ENCODE peak calls at places on chromosomes 6 and 20, in five cellular contexts. Q is colonic mucosa; F is AG08395; D is COR-L47; H is activated CD4-positive, alpha-beta T cell treated with anti-CD3 and anti-CD28 coated beads for 4 hours. U is an unnamed sample.

GRCh38 chr20:47126374-47126705 is 230.2 kb downstream of the ZMYND8 start:
- DNase-seq in Q (no peak), F (no peak), D (no peak), H (no peak), U (no peak)

GRCh38 chr20:2804921-2805681 is 4.7 kb upstream of the CPXM1 start:
- DNase-seq in Q (no peak), F (peak), D (no peak), H (no peak), U (no peak)

GRCh38 chr6:140480852-140481251 is 1106.4 kb upstream of the CITED2 start:
- DNase-seq in Q (no peak), F (peak), D (no peak), H (no peak), U (no peak)

GRCh38 chr20:25087186-25087929 is 5.4 kb upstream of the VSX1 start:
- DNase-seq in Q (no peak), F (no peak), D (peak), H (no peak), U (no peak)

GRCh38 chr6:145060687-145061086 is 674.6 kb downstream of the EPM2A start:
- DNase-seq in Q (no peak), F (no peak), D (no peak), H (no peak), U (no peak)

GRCh38 chr6:142523485-142523884 is 221.7 kb downstream of the ADGRG6 start:
- DNase-seq in Q (no peak), F (no peak), D (no peak), H (no peak), U (no peak)

GRCh38 chr20:15065794-15066193 is 728.4 kb upstream of the FLRT3 start:
- DNase-seq in Q (no peak), F (peak), D (no peak), H (no peak), U (no peak)

GRCh38 chr6:12608016-12608860 is 108.3 kb upstream of the PHACTR1 start:
- DNase-seq in Q (no peak), F (peak), D (no peak), H (no peak), U (no peak)

GRCh38 chr6:25179051-25179778 is 100.0 kb upstream of the CARMIL1 start:
- DNase-seq in Q (no peak), F (peak), D (no peak), H (no peak), U (no peak)

GRCh38 chr20:2122921-2123320 is 21.3 kb downstream of the STK35 start:
- DNase-seq in Q (no peak), F (no peak), D (no peak), H (no peak), U (no peak)

GRCh38 chr6:99032396-99032795 is 84.7 kb upstream of the FBXL4 start:
- DNase-seq in Q (no peak), F (no peak), D (no peak), H (no peak), U (no peak)

GRCh38 chr6:3838992-3839867 is 9.9 kb upstream of the FAM50B start:
- DNase-seq in Q (no peak), F (no peak), D (no peak), H (no peak), U (no peak)

GRCh38 chr6:135180458-135181332 is at the start of gene MYB:
- DNase-seq in Q (peak), F (peak), D (peak), H (peak), U (peak)

GRCh38 chr20:8901237-8902025 is 167.5 kb upstream of the PLCB4 start:
- DNase-seq in Q (no peak), F (peak), D (no peak), H (no peak), U (no peak)

GRCh38 chr6:4350571-4351505 is 215.5 kb upstream of the ECI2 start:
- DNase-seq in Q (no peak), F (no peak), D (no peak), H (no peak), U (no peak)

GRCh38 chr20:41361757-41362747 is 4.6 kb downstream of the EMILIN3 start:
- DNase-seq in Q (no peak), F (no peak), D (peak), H (no peak), U (no peak)